ENCODE peak calls at places on chromosome 5, in eight cellular contexts. F, K, M, X, C, J, Z and L are unnamed samples. For H3K27me3, the result is how much of the 10 kb centered on the place peaks cover.

GRCh38 chr5:135481387-135481786 is 29.2 kb upstream of the TIFAB start:
- DNase-seq in C (no peak), J (no peak), X (no peak), Z (no peak), M (no peak), K (no peak), F (no peak), L (no peak)

GRCh38 chr5:146516151-146516475 is at the start of gene GPR151:
- DNase-seq in J (no peak), Z (no peak), F (no peak), K (peak), X (no peak), M (no peak), C (no peak), L (no peak)

GRCh38 chr5:26737763-26738162 is 300.6 kb downstream of the CDH9 start:
- DNase-seq in F (no peak), M (no peak), K (no peak), C (no peak), X (no peak), J (no peak), Z (no peak), L (no peak)

GRCh38 chr5:127055880-127056653 is 17.2 kb downstream of the C5orf63 start:
- DNase-seq in Z (no peak), K (no peak), M (no peak), C (no peak), J (no peak), F (no peak), X (no peak), L (no peak)

GRCh38 chr5:151098185-151098813 is 17.5 kb upstream of the TNIP1 start:
- DNase-seq in M (no peak), J (no peak), X (no peak), C (no peak), K (no peak), Z (no peak), F (no peak), L (no peak)

GRCh38 chr5:16749626-16750025 is 132.8 kb upstream of the RETREG1 start:
- DNase-seq in X (no peak), C (no peak), F (no peak), Z (no peak), J (no peak), M (no peak), K (no peak), L (no peak)

GRCh38 chr5:121949885-121950284 is 11.9 kb upstream of the SRFBP1 start:
- DNase-seq in F (no peak), X (peak), K (peak), C (peak), Z (peak), M (no peak), J (no peak), L (peak)

GRCh38 chr5:179486596-179487051 is 63.7 kb upstream of the RUFY1 start:
- DNase-seq in K (no peak), J (no peak), X (no peak), M (peak), C (no peak), F (no peak), Z (no peak), L (no peak)

GRCh38 chr5:35608881-35609779 is 8.5 kb upstream of the SPEF2 start:
- DNase-seq in F (no peak), M (no peak), Z (peak), C (no peak), K (no peak), X (no peak), J (no peak), L (no peak)

GRCh38 chr5:141349917-141350619 is at the start of gene PCDHGB1:
- DNase-seq in K (peak), Z (peak), X (no peak), C (peak), J (no peak), M (no peak), F (no peak), L (no peak)

GRCh38 chr5:1826235-1826980 is 25.2 kb downstream of the NDUFS6 start:
- DNase-seq in K (no peak), Z (no peak), M (peak), C (no peak), J (no peak), F (no peak), X (no peak), L (no peak)

GRCh38 chr5:34547300-34548085 is 108.6 kb upstream of the RAI14 start:
- DNase-seq in M (no peak), K (peak), F (no peak), C (no peak), Z (no peak), J (no peak), X (no peak), L (no peak)

GRCh38 chr5:79858097-79858723 is 132.9 kb downstream of the MTX3 start:
- DNase-seq in Z (peak), J (peak), C (peak), X (peak), K (peak), M (peak), F (peak), L (peak)

GRCh38 chr5:159971931-159972461 is 36.9 kb upstream of the TTC1 start:
- DNase-seq in C (peak), M (no peak), X (no peak), Z (peak), K (peak), F (no peak), J (no peak), L (no peak)

GRCh38 chr5:168793844-168794837 is 215.0 kb upstream of the PANK3 start:
- DNase-seq in J (no peak), C (no peak), K (no peak), X (no peak), M (no peak), F (no peak), Z (no peak), L (peak)

GRCh38 chr5:81749562-81750307 is 1.2 kb downstream of the SSBP2 start:
- DNase-seq in C (peak), X (peak), F (no peak), K (peak), M (peak), J (peak), Z (peak), L (no peak)

GRCh38 chr5:157545911-157546310 is 29.7 kb downstream of the ADAM19 start:
- DNase-seq in M (no peak), F (no peak), J (no peak), K (no peak), Z (no peak), C (no peak), X (no peak), L (no peak)

GRCh38 chr5:13708432-13708831 is 236.1 kb downstream of the DNAH5 start:
- DNase-seq in C (no peak), J (no peak), F (no peak), Z (no peak), K (no peak), X (no peak), M (no peak), L (no peak)

GRCh38 chr5:179275381-179275878 is 69.8 kb downstream of the ADAMTS2 start:
- DNase-seq in K (no peak), C (no peak), F (no peak), M (no peak), Z (no peak), X (no peak), J (no peak), L (no peak)

GRCh38 chr5:158921441-158922262 is 178.1 kb downstream of the EBF1 start:
- DNase-seq in J (no peak), K (no peak), Z (no peak), F (no peak), C (no peak), M (no peak), X (no peak), L (no peak)

GRCh38 chr5:95403996-95404395 is 12.8 kb downstream of the FAM81B start:
- DNase-seq in C (no peak), J (no peak), Z (no peak), K (no peak), F (no peak), X (no peak), M (no peak), L (no peak)

GRCh38 chr5:132427285-132428146 is 58.0 kb downstream of the SLC22A5 start:
- DNase-seq in C (peak), Z (peak), J (peak), M (peak), X (peak), F (no peak), K (no peak), L (peak)

GRCh38 chr5:73954381-73954780 is 328.4 kb downstream of the ARHGEF28 start:
- DNase-seq in F (no peak), X (no peak), J (no peak), M (no peak), K (no peak), C (no peak), Z (no peak), L (no peak)

GRCh38 chr5:172661536-172661935 is 20.5 kb downstream of the NEURL1B start:
- DNase-seq in M (peak), Z (no peak), J (no peak), K (no peak), F (no peak), C (no peak), X (no peak), L (no peak)

GRCh38 chr5:145365464-145365863 is 469.7 kb downstream of the PRELID2 start:
- DNase-seq in M (no peak), X (no peak), K (no peak), Z (no peak), F (no peak), C (no peak), J (no peak), L (no peak)

GRCh38 chr5:136016945-136017530 is 11.8 kb upstream of the TGFBI start:
- DNase-seq in C (no peak), M (no peak), J (no peak), K (no peak), Z (no peak), F (no peak), X (no peak), L (no peak)

GRCh38 chr5:154368041-154368800 is 77.6 kb upstream of the SAP30L start:
- DNase-seq in J (no peak), X (peak), F (no peak), C (peak), K (peak), Z (no peak), M (no peak), L (no peak)

GRCh38 chr5:12023614-12024241 is 119.5 kb upstream of the CTNND2 start:
- DNase-seq in F (no peak), M (no peak), X (no peak), K (peak), Z (no peak), J (no peak), C (peak), L (no peak)

GRCh38 chr5:149274964-149275363 is 3.3 kb downstream of the AFAP1L1 start:
- DNase-seq in K (no peak), C (no peak), M (no peak), J (no peak), X (no peak), F (no peak), Z (no peak), L (no peak)

GRCh38 chr5:73030995-73031394 is 75.2 kb downstream of the FCHO2 start:
- DNase-seq in J (no peak), Z (no peak), K (peak), C (peak), M (no peak), F (no peak), X (no peak), L (no peak)

GRCh38 chr5:176743136-176743827 is 67.1 kb upstream of the UNC5A start:
- DNase-seq in M (peak), K (peak), C (peak), F (peak), J (no peak), X (no peak), Z (no peak), L (peak)

GRCh38 chr5:83703059-83703458 is 17.6 kb downstream of the HAPLN1 start:
- DNase-seq in C (no peak), J (no peak), M (no peak), K (no peak), X (no peak), Z (no peak), F (no peak), L (no peak)

DNA sequence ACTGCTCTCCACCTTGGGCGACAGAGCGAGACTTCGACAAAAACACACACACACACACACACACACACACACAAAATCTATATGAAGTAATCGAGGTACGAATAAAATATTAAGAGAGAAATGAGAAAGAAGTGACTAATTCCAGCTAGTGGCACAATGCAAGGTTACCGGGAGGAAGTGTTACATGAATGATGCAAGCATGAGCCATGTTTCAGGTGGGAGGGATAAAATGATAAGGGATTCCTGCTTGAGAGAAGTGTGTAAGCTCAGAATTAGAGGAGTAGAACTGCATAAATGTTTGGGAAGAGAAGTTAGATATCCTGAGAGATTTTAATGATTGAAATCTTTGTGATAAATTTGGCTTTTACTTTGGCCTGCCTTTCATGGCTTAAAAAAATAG is 18.8 kb downstream of the HAPLN1 start:
- DNase-seq in X (no peak), K (no peak), C (no peak), F (no peak), J (no peak), M (no peak), Z (no peak), L (no peak)
- H3K27me3 ChIP-seq in X (under half), K (under half), C (under half), F (under half), J (under half), M (under half), Z (under half), L (under half)

GRCh38 chr5:174046558-174046957 is 1.1 kb downstream of the NSG2 start:
- DNase-seq in C (peak), J (no peak), K (no peak), F (no peak), Z (no peak), X (no peak), M (no peak), L (no peak)
- TF ChIP-seq POLR2AphosphoS5 in C (no peak), J (no peak), K (no peak), F (no peak), Z (no peak), X (no peak), M (no peak), L (no peak)

GRCh38 chr5:175001311-175001710 is 276.9 kb downstream of the MSX2 start:
- DNase-seq in C (no peak), F (no peak), Z (no peak), M (no peak), J (no peak), K (no peak), X (no peak), L (no peak)
- H3K27me3 ChIP-seq in C (under half), F (under half), Z (under half), M (under half), J (under half), K (under half), X (under half), L (under half)

DNA sequence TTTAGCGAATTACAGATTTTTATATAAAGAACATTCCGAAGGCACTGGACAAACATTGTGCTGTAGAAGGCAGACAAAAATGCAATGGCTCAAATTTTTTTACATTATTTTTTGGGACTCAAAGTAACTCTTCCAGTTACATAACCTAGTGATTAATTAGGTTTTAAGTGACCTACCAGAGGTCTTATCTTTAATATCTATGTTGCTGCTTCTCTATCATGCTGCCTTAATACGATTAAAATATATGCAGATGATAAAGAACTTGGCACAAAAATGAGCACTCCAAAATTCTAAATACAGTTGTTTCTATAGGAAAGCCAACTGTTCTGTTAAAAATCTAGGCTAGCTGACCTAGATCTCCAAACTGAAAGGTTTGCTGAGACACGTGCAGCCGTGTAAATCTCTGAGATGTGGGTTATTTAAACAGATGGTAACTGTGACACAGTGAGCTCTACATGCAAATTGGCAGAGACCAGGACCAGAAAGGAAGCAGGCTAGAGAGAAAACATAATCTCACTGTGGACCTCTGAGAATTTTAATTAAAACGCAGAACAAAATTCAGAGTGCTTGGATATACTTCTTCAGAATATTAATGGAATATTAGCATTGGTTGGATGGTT is 56.2 kb downstream of the CAMK4 start:
- DNase-seq in J (no peak), Z (no peak), M (no peak), X (no peak), F (no peak), C (peak), K (no peak), L (no peak)
- TF ChIP-seq POLR2AphosphoS5 in J (no peak), Z (no peak), M (no peak), X (no peak), F (no peak), C (no peak), K (no peak), L (no peak)

DNA sequence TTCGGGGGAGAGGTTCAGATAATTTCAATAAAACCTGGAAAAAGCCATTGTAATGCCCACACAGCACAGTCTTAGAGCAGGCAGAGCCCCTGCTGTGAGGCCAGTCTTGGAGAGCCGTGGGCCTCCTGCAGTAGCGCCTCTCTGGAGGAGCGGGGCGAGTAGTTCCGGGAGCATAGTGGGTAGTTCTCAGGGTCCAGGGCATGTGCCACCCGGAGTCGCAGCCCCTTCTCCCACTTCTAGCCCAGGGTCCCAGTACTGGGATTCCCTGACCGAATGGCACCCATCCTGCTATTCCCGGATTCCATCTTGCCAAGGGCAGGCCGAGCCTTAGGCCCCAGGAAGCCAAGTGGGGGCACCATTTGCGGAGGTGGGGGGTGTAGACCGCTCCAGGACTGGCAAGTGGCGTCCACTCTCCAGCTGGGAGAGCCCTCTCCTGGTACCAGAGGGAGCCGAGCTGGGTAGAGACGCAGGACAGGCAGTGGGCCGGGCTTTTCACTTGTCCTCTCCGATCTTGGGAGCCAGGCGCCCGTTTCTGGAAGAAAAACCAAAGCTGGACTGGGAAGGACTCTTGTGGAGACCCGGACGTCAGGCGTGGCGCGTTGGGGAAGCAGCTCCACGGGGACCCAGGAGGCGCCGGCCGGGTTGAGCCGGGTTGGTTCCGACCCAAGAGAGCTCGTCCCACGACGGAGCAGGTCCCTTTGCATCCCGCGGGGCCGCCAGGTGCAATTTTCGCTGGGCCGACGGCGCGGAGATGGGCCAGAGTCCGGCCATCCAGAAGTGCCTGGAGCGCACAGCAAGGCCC is 12.1 kb downstream of the PROP1 start:
- DNase-seq in J (no peak), X (no peak), C (no peak), M (no peak), F (no peak), K (no peak), Z (no peak), L (no peak)
- H3K27me3 ChIP-seq in J (half or more), X (under half), C (under half), M (half or more), F (under half), K (under half), Z (half or more), L (under half)

DNA sequence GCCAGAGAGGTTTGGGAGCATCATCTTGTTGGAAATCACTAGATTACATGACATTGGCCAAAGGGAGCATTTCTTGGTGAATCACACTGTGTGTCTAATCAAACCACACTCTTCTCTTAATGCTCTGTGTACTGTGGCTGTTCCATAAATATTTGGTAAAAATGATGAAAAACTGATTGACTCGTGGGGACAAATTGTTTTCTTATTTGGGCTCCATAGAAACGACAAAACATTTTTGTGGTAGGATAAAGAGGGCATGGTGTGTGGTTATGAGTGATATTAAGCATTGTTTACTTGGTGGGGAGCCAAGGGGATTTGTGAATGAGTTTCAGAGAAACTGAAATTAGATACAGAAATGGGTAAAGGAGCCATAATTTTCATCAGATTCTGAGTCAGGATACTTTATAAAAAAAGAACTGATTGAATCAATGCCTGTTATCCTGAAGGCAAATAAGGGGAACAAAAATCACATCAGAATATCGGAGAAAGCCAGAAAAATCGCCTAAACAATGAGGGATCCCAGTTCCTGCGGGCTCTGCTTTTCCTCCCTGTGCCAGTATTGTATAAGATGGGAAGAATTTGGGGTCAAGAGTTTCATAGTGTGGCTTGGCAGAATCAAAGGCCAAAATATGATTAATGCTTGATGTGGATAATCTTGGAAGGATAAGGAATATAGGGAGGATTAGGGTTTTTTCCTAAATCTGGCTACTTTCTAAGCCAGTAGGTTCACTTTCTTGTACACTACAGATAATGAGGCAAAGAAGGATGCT is 33.3 kb downstream of the FBXL7 start:
- DNase-seq in M (no peak), C (no peak), Z (no peak), J (no peak), K (no peak), F (no peak), X (no peak), L (no peak)
- TF ChIP-seq POLR2AphosphoS5 in M (no peak), C (no peak), Z (no peak), J (peak), K (no peak), F (no peak), X (no peak), L (no peak)

GRCh38 chr5:58496488-58496887 is 5.3 kb downstream of the GAPT start:
- DNase-seq in K (peak), F (no peak), X (no peak), J (no peak), Z (no peak), M (no peak), C (no peak), L (no peak)
- H3K27me3 ChIP-seq in K (under half), F (under half), X (under half), J (under half), Z (under half), M (under half), C (under half), L (under half)